ENCODE peak calls at places on chromosomes 4 and X, in six cellular contexts. One of them, this sample, is unnamed.

GRCh38 chrX:18426004-18426320 is 554 bp downstream of the CDKL5 start:
- DNase-seq in K562: no peak
- DNase-seq in GM12878: no peak
- DNase-seq in SK-N-SH: no peak
- DNase-seq in HCT116: no peak
- DNase-seq in H1: no peak
- DNase-seq in this sample: no peak

GRCh38 chr4:24783506-24783905 is 11.9 kb upstream of the SOD3 start:
- DNase-seq in K562: no peak
- DNase-seq in GM12878: no peak
- DNase-seq in SK-N-SH: no peak
- DNase-seq in HCT116: no peak
- DNase-seq in H1: no peak
- DNase-seq in this sample: no peak

GRCh38 chrX:107683124-107683895 is 55.0 kb downstream of the PRPS1 start:
- DNase-seq in K562: no peak
- DNase-seq in GM12878: no peak
- DNase-seq in SK-N-SH: no peak
- DNase-seq in HCT116: no peak
- DNase-seq in H1: no peak
- DNase-seq in this sample: no peak

GRCh38 chr4:102163404-102164140 is 181.7 kb downstream of the SLC39A8 start:
- DNase-seq in K562: no peak
- DNase-seq in GM12878: no peak
- DNase-seq in SK-N-SH: no peak
- DNase-seq in HCT116: no peak
- DNase-seq in H1: no peak
- DNase-seq in this sample: no peak

GRCh38 chr4:10028910-10029309 is 7.6 kb upstream of the SLC2A9 start:
- DNase-seq in K562: no peak
- DNase-seq in GM12878: no peak
- DNase-seq in SK-N-SH: no peak
- DNase-seq in HCT116: no peak
- DNase-seq in H1: no peak
- DNase-seq in this sample: no peak

GRCh38 chr4:144347116-144347515 is 206.6 kb upstream of the GYPA start:
- DNase-seq in K562: no peak
- DNase-seq in GM12878: no peak
- DNase-seq in SK-N-SH: no peak
- DNase-seq in HCT116: no peak
- DNase-seq in H1: no peak
- DNase-seq in this sample: no peak

GRCh38 chr4:118968006-118968405 is 79.4 kb downstream of the SYNPO2 start:
- DNase-seq in K562: no peak
- DNase-seq in GM12878: peak; percentile 67
- DNase-seq in SK-N-SH: no peak
- DNase-seq in HCT116: no peak
- DNase-seq in H1: peak; percentile 54
- DNase-seq in this sample: peak; percentile 83

GRCh38 chrX:63930140-63930539 is 145.1 kb upstream of the ARHGEF9 start:
- DNase-seq in K562: no peak
- DNase-seq in GM12878: no peak
- DNase-seq in SK-N-SH: peak; percentile 2
- DNase-seq in HCT116: peak; percentile 10
- DNase-seq in H1: peak; percentile 7
- DNase-seq in this sample: peak; percentile 11

GRCh38 chrX:43333543-43333942 is 322.6 kb upstream of the MAOA start:
- DNase-seq in K562: no peak
- DNase-seq in GM12878: no peak
- DNase-seq in SK-N-SH: no peak
- DNase-seq in HCT116: no peak
- DNase-seq in H1: no peak
- DNase-seq in this sample: no peak

GRCh38 chrX:52420824-52421443 is 52.1 kb downstream of the XAGE2 start:
- DNase-seq in K562: no peak
- DNase-seq in GM12878: no peak
- DNase-seq in SK-N-SH: no peak
- DNase-seq in HCT116: no peak
- DNase-seq in H1: no peak
- DNase-seq in this sample: no peak

GRCh38 chrX:134718329-134719317 is 60.4 kb upstream of the PLAC1 start:
- DNase-seq in K562: no peak
- DNase-seq in GM12878: peak; percentile 25
- DNase-seq in SK-N-SH: no peak
- DNase-seq in HCT116: peak; percentile 54
- DNase-seq in H1: no peak
- DNase-seq in this sample: peak; percentile 11

GRCh38 chr4:138035781-138036258 is 206.3 kb downstream of the SLC7A11 start:
- DNase-seq in K562: peak; percentile 22
- DNase-seq in GM12878: peak; percentile 69
- DNase-seq in SK-N-SH: peak; percentile 59
- DNase-seq in HCT116: peak; percentile 53
- DNase-seq in H1: no peak
- DNase-seq in this sample: peak; percentile 28

GRCh38 chr4:6538586-6538985 is 36.4 kb upstream of the MAN2B2 start:
- DNase-seq in K562: no peak
- DNase-seq in GM12878: no peak
- DNase-seq in SK-N-SH: no peak
- DNase-seq in HCT116: no peak
- DNase-seq in H1: no peak
- DNase-seq in this sample: no peak

GRCh38 chrX:65630771-65631170 is 36.7 kb upstream of the MSN start:
- DNase-seq in K562: no peak
- DNase-seq in GM12878: no peak
- DNase-seq in SK-N-SH: no peak
- DNase-seq in HCT116: no peak
- DNase-seq in H1: no peak
- DNase-seq in this sample: no peak

GRCh38 chr4:111231281-111231680 is 608.4 kb upstream of the PITX2 start:
- DNase-seq in K562: no peak
- DNase-seq in GM12878: no peak
- DNase-seq in SK-N-SH: no peak
- DNase-seq in HCT116: no peak
- DNase-seq in H1: no peak
- DNase-seq in this sample: no peak

GRCh38 chr4:52628543-52628942 is 30.6 kb downstream of the USP46 start:
- DNase-seq in K562: no peak
- DNase-seq in GM12878: no peak
- DNase-seq in SK-N-SH: no peak
- DNase-seq in HCT116: no peak
- DNase-seq in H1: no peak
- DNase-seq in this sample: no peak

GRCh38 chr4:111230265-111230664 is 607.4 kb upstream of the PITX2 start:
- DNase-seq in K562: no peak
- DNase-seq in GM12878: no peak
- DNase-seq in SK-N-SH: no peak
- DNase-seq in HCT116: no peak
- DNase-seq in H1: no peak
- DNase-seq in this sample: no peak

GRCh38 chr4:159410076-159410777 is 307.3 kb downstream of the RAPGEF2 start:
- DNase-seq in K562: no peak
- DNase-seq in GM12878: no peak
- DNase-seq in SK-N-SH: no peak
- DNase-seq in HCT116: no peak
- DNase-seq in H1: no peak
- DNase-seq in this sample: no peak

GRCh38 chr4:10077492-10078335 is 38.9 kb downstream of the WDR1 start:
- DNase-seq in K562: peak; percentile 14
- DNase-seq in GM12878: no peak
- DNase-seq in SK-N-SH: no peak
- DNase-seq in HCT116: no peak
- DNase-seq in H1: no peak
- DNase-seq in this sample: no peak

GRCh38 chr4:124386648-124387047 is 325.9 kb downstream of the ANKRD50 start:
- DNase-seq in K562: no peak
- DNase-seq in GM12878: no peak
- DNase-seq in SK-N-SH: no peak
- DNase-seq in HCT116: no peak
- DNase-seq in H1: no peak
- DNase-seq in this sample: no peak

GRCh38 chr4:88653371-88653946 is 44.2 kb downstream of the NAP1L5 start:
- DNase-seq in K562: no peak
- DNase-seq in GM12878: no peak
- DNase-seq in SK-N-SH: no peak
- DNase-seq in HCT116: no peak
- DNase-seq in H1: no peak
- DNase-seq in this sample: no peak

GRCh38 chr4:38322709-38323108 is 341.3 kb upstream of the KLF3 start:
- DNase-seq in K562: peak; percentile 41
- DNase-seq in GM12878: no peak
- DNase-seq in SK-N-SH: no peak
- DNase-seq in HCT116: no peak
- DNase-seq in H1: no peak
- DNase-seq in this sample: no peak

GRCh38 chr4:184250795-184251679 is 33.4 kb upstream of the ENPP6 start:
- DNase-seq in K562: peak; percentile 62
- DNase-seq in GM12878: no peak
- DNase-seq in SK-N-SH: peak; percentile 70
- DNase-seq in HCT116: peak; percentile 34
- DNase-seq in H1: no peak
- DNase-seq in this sample: peak; percentile 48

GRCh38 chrX:147953976-147954375 is 27.2 kb upstream of the FMR1NB start:
- DNase-seq in K562: no peak
- DNase-seq in GM12878: no peak
- DNase-seq in SK-N-SH: no peak
- DNase-seq in HCT116: no peak
- DNase-seq in H1: no peak
- DNase-seq in this sample: no peak
- TF ChIP-seq JUND in K562: no peak
- TF ChIP-seq JUND in GM12878: no peak
- TF ChIP-seq JUND in SK-N-SH: no peak
- TF ChIP-seq JUND in HCT116: no peak
- TF ChIP-seq JUND in H1: no peak
- TF ChIP-seq JUND in this sample: no peak

DNA sequence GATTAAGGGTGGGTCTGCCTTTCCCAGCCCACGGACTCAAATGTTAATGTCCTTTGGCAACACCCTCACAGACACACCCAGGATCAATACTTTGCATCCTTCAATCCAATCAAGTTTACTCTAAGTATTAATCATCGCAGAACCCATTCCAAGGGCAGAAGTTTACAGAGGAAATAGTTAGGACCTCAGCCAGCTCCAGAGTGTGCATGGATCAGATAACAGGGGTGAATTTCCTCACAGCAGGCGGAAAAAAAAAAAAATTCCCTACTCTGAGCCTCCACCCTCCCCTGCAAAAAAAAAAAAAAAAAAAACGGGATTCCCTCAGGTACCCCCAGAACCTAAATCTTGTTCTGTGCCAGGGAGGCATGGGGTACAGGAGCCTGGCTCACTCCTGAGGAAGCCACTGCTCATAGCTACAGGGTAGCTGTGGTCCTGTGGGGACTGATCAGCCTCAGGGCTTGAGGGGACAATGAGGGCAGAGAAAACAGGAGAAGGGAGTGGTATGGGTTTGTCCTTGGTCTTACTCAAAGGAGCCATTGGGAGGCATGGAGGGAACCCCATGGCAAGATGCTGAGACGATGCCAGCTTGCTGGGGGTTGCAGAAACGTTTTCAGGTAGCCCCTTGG is 113.0 kb downstream of the DHRSX start:
- DNase-seq in K562: no peak
- DNase-seq in GM12878: no peak
- DNase-seq in SK-N-SH: no peak
- DNase-seq in HCT116: no peak
- DNase-seq in H1: no peak
- DNase-seq in this sample: no peak
- TF ChIP-seq JUND in K562: no peak
- TF ChIP-seq JUND in GM12878: no peak
- TF ChIP-seq JUND in SK-N-SH: no peak
- TF ChIP-seq JUND in HCT116: no peak
- TF ChIP-seq JUND in H1: no peak
- TF ChIP-seq JUND in this sample: no peak

DNA sequence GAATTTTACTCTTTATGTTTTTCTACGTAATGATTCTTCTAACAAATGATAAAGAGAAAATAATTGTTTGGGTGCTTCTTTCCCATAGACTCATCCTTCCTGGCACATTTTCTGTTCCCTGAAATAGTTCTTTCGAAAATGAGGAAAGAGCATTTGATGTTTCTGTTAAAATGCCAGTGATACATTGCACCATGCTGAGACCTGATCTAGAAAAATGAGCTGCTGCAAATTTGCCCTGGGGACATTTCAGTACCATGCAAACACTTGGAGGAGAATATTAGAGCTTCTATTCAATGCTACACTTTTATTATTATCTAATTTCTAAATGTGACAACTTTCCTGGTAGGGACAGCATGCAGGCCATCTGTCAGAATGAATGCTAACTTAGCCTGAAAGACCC is 83.3 kb downstream of the C4orf33 start:
- DNase-seq in K562: no peak
- DNase-seq in GM12878: no peak
- DNase-seq in SK-N-SH: no peak
- DNase-seq in HCT116: no peak
- DNase-seq in H1: no peak
- DNase-seq in this sample: no peak
- TF ChIP-seq JUND in K562: no peak
- TF ChIP-seq JUND in GM12878: no peak
- TF ChIP-seq JUND in SK-N-SH: no peak
- TF ChIP-seq JUND in HCT116: no peak
- TF ChIP-seq JUND in H1: no peak
- TF ChIP-seq JUND in this sample: no peak

GRCh38 chr4:13285336-13285735 is 198.8 kb downstream of the RAB28 start:
- DNase-seq in K562: no peak
- DNase-seq in GM12878: no peak
- DNase-seq in SK-N-SH: no peak
- DNase-seq in HCT116: no peak
- DNase-seq in H1: no peak
- DNase-seq in this sample: no peak

GRCh38 chr4:13292372-13292771 is 191.8 kb downstream of the RAB28 start:
- DNase-seq in K562: no peak
- DNase-seq in GM12878: no peak
- DNase-seq in SK-N-SH: no peak
- DNase-seq in HCT116: no peak
- DNase-seq in H1: no peak
- DNase-seq in this sample: no peak

GRCh38 chr4:13284932-13285331 is 199.2 kb downstream of the RAB28 start:
- DNase-seq in K562: no peak
- DNase-seq in GM12878: no peak
- DNase-seq in SK-N-SH: no peak
- DNase-seq in HCT116: no peak
- DNase-seq in H1: no peak
- DNase-seq in this sample: no peak

GRCh38 chr4:13294961-13295605 is 189.1 kb downstream of the RAB28 start:
- DNase-seq in K562: no peak
- DNase-seq in GM12878: no peak
- DNase-seq in SK-N-SH: no peak
- DNase-seq in HCT116: no peak
- DNase-seq in H1: no peak
- DNase-seq in this sample: no peak

DNA sequence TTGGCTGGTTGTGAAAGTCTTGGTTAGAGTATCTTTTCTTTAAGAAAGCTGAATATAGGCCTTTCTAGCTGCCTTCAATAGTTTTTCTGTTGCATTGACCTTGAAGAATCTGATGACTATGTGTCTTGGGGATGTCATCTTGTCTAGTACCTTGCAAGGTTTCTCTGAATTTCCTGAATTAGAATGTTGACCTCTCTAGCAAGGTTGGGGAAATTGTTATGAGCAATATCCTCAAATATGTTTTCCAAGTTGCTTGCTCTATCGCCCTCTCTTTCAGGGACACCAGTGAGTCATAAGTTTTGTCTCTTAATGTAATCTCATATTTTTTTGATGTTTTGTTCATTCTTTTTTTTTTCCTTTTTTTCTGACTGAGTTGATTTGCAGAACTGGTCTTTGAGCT is 194.7 kb downstream of the RAB28 start:
- DNase-seq in K562: no peak
- DNase-seq in GM12878: no peak
- DNase-seq in SK-N-SH: no peak
- DNase-seq in HCT116: no peak
- DNase-seq in H1: no peak
- DNase-seq in this sample: no peak
- TF ChIP-seq JUND in K562: no peak
- TF ChIP-seq JUND in GM12878: no peak
- TF ChIP-seq JUND in SK-N-SH: no peak
- TF ChIP-seq JUND in HCT116: no peak
- TF ChIP-seq JUND in H1: no peak
- TF ChIP-seq JUND in this sample: no peak

This sample was measured in T47D.